ENCODE peak calls at places on chromosomes 7 and 10, in nine cellular contexts. C, E, M, Z, H, Q, V, P and B are unnamed samples.

GRCh38 chr10:75000748-75001321 is 110.6 kb upstream of the SAMD8 start:
- DNase-seq in C (no peak), E (no peak), M (no peak), Z (no peak), H (no peak), Q (no peak), V (peak), P (no peak), B (no peak)

GRCh38 chr10:129918401-129918800 is 45.7 kb downstream of the EBF3 start:
- DNase-seq in C (no peak), E (no peak), M (no peak), Z (no peak), H (peak), Q (no peak), V (no peak), P (no peak), B (no peak)

GRCh38 chr7:100584677-100585510 is 1.0 kb downstream of the LRCH4 start:
- DNase-seq in C (peak), E (no peak), M (no peak), Z (no peak), H (no peak), Q (peak), V (peak), P (no peak), B (no peak)

GRCh38 chr10:71889388-71889987 is 38.4 kb upstream of the PSAP start:
- DNase-seq in C (peak), E (no peak), M (no peak), Z (no peak), H (no peak), Q (no peak), V (no peak), P (no peak), B (no peak)

GRCh38 chr10:79391231-79392019 is 44.2 kb downstream of the PPIF start:
- DNase-seq in C (no peak), E (no peak), M (no peak), Z (peak), H (peak), Q (no peak), V (no peak), P (no peak), B (peak)

GRCh38 chr10:51097546-51097945 is 23.3 kb downstream of the PRKG1 start:
- DNase-seq in C (no peak), E (no peak), M (no peak), Z (no peak), H (no peak), Q (no peak), V (no peak), P (no peak), B (no peak)

GRCh38 chr10:6607778-6608177 is 27.7 kb upstream of the PRKCQ start:
- DNase-seq in C (no peak), E (no peak), M (no peak), Z (no peak), H (no peak), Q (no peak), V (no peak), P (no peak), B (no peak)

GRCh38 chr10:51667992-51668689 is 31.3 kb downstream of the CSTF2T start:
- DNase-seq in C (peak), E (no peak), M (no peak), Z (no peak), H (no peak), Q (no peak), V (no peak), P (no peak), B (no peak)

GRCh38 chr7:757741-758163 is 30.7 kb upstream of the PRKAR1B start:
- DNase-seq in C (no peak), E (no peak), M (no peak), Z (no peak), H (peak), Q (no peak), V (no peak), P (no peak), B (no peak)

GRCh38 chr7:142025896-142026295 is 30.2 kb downstream of the MGAM start:
- DNase-seq in C (peak), E (no peak), M (no peak), Z (no peak), H (no peak), Q (peak), V (no peak), P (no peak), B (no peak)

GRCh38 chr7:150716368-150716767 is at the start of gene GIMAP1:
- DNase-seq in C (no peak), E (no peak), M (no peak), Z (peak), H (no peak), Q (no peak), V (peak), P (no peak), B (no peak)

GRCh38 chr10:3491571-3491970 is 293.4 kb downstream of the KLF6 start:
- DNase-seq in C (no peak), E (no peak), M (no peak), Z (no peak), H (no peak), Q (no peak), V (no peak), P (no peak), B (no peak)

GRCh38 chr10:84261236-84261635 is 16.4 kb downstream of the RGR start:
- DNase-seq in C (no peak), E (no peak), M (no peak), Z (no peak), H (no peak), Q (no peak), V (no peak), P (no peak), B (no peak)

GRCh38 chr10:103806376-103807320 is 48.7 kb downstream of the SH3PXD2A start:
- DNase-seq in C (no peak), E (no peak), M (no peak), Z (no peak), H (peak), Q (no peak), V (no peak), P (no peak), B (no peak)

GRCh38 chr10:73992899-73993788 is 4.8 kb upstream of the VCL start:
- DNase-seq in C (peak), E (no peak), M (no peak), Z (no peak), H (no peak), Q (peak), V (peak), P (no peak), B (no peak)

GRCh38 chr10:132788180-132788830 is 2.4 kb upstream of the NKX6-2 start:
- DNase-seq in C (peak), E (no peak), M (no peak), Z (no peak), H (no peak), Q (peak), V (peak), P (no peak), B (no peak)

GRCh38 chr7:100789055-100789454 is 38.3 kb downstream of the EPHB4 start:
- DNase-seq in C (no peak), E (no peak), M (no peak), Z (no peak), H (no peak), Q (no peak), V (no peak), P (no peak), B (no peak)

GRCh38 chr7:25537678-25538375 is 309.5 kb upstream of the NPVF start:
- DNase-seq in C (no peak), E (no peak), M (no peak), Z (no peak), H (no peak), Q (no peak), V (no peak), P (no peak), B (no peak)

GRCh38 chr10:76763360-76763759 is 874.2 kb downstream of the KCNMA1 start:
- DNase-seq in C (no peak), E (no peak), M (no peak), Z (no peak), H (no peak), Q (no peak), V (no peak), P (no peak), B (no peak)